ENCODE peak calls at places on chromosomes 12 and 14, in eight cellular contexts. K is right lobe of liver, D is fibroblast of mammary gland, R is fibroblast of villous mesenchyme, Y is lower leg skin, G is AG04449, Z is AG09309, E is cardiac fibroblast. P is an unnamed sample.

GRCh38 chr12:114921796-114922195 is 237.8 kb upstream of the TBX3 start:
- DNase-seq in R (no peak), Z (no peak), G (no peak), E (no peak), Y (no peak), K (no peak), D (peak), P (no peak)

GRCh38 chr12:128930591-128930990 is 77.3 kb downstream of the GLT1D1 start:
- DNase-seq in K (no peak), E (no peak), Z (no peak), G (no peak), Y (peak), D (no peak), R (no peak), P (no peak)

GRCh38 chr12:132281021-132281420 is 48.4 kb downstream of the GALNT9 start:
- DNase-seq in E (no peak), K (no peak), D (no peak), R (no peak), G (no peak), Y (no peak), Z (no peak), P (no peak)

GRCh38 chr12:54134850-54135249 is 53.9 kb downstream of the SMUG1 start:
- DNase-seq in K (no peak), Z (no peak), E (no peak), R (no peak), G (no peak), D (no peak), Y (no peak), P (peak)

GRCh38 chr12:41795910-41796309 is 348.8 kb downstream of the GXYLT1 start:
- DNase-seq in Z (no peak), Y (no peak), K (no peak), R (no peak), D (no peak), G (no peak), E (no peak), P (no peak)

GRCh38 chr14:33477752-33478151 is 473.1 kb downstream of the EGLN3 start:
- DNase-seq in Y (no peak), G (no peak), E (no peak), D (no peak), R (no peak), Z (no peak), K (no peak), P (no peak)

GRCh38 chr14:99261916-99262787 is 9.8 kb downstream of the BCL11B start:
- DNase-seq in K (no peak), D (no peak), Z (no peak), G (no peak), Y (no peak), R (no peak), E (no peak), P (no peak)

GRCh38 chr12:2733493-2734252 is 61.1 kb upstream of the FKBP4 start:
- DNase-seq in G (no peak), E (no peak), Y (no peak), R (no peak), K (no peak), D (no peak), Z (no peak), P (no peak)

GRCh38 chr14:20477211-20477876 is 8.1 kb downstream of the PNP start:
- DNase-seq in D (no peak), E (peak), K (peak), G (no peak), Z (no peak), Y (no peak), R (peak), P (no peak)

GRCh38 chr12:101590383-101590782 is 4.4 kb upstream of the MYBPC1 start:
- DNase-seq in D (no peak), Y (no peak), K (no peak), Z (no peak), R (no peak), E (no peak), G (no peak), P (no peak)

GRCh38 chr14:23566782-23567185 is 807 bp downstream of the AP1G2 start:
- DNase-seq in E (peak), K (no peak), D (no peak), R (no peak), G (no peak), Y (no peak), Z (no peak), P (peak)

GRCh38 chr12:32446306-32447119 is 47.2 kb downstream of the FGD4 start:
- DNase-seq in R (no peak), K (no peak), Z (no peak), D (no peak), Y (no peak), G (no peak), E (no peak), P (no peak)

GRCh38 chr12:119178544-119179334 is at the start of gene HSPB8:
- DNase-seq in K (peak), R (peak), D (peak), E (peak), Y (peak), G (peak), Z (no peak), P (peak)

GRCh38 chr14:59564356-59564755 is 12.3 kb downstream of the CCDC175 start:
- DNase-seq in Y (no peak), Z (no peak), E (no peak), R (no peak), K (no peak), D (no peak), G (no peak), P (no peak)

GRCh38 chr12:54051081-54051912 is 2.3 kb upstream of the HOXC4 start:
- DNase-seq in Z (no peak), R (no peak), G (no peak), E (no peak), K (no peak), D (peak), Y (no peak), P (no peak)

GRCh38 chr14:58129208-58129607 is 22.8 kb downstream of the ARMH4 start:
- DNase-seq in Y (no peak), Z (no peak), G (no peak), R (no peak), E (no peak), D (no peak), K (no peak), P (no peak)

GRCh38 chr12:96878704-96879103 is 28.4 kb upstream of the NEDD1 start:
- DNase-seq in R (peak), G (peak), Y (no peak), Z (peak), K (no peak), E (peak), D (peak), P (no peak)
- H3K4me3 ChIP-seq in R (no peak), G (no peak), Y (no peak), Z (no peak), K (no peak), E (no peak), D (no peak), P (no peak)

GRCh38 chr12:3744216-3744883 is 8.6 kb downstream of the CRACR2A start:
- DNase-seq in G (no peak), R (no peak), Y (peak), D (no peak), K (peak), E (no peak), Z (no peak), P (no peak)
- TF ChIP-seq CTCF in G (no peak), R (no peak), Y (no peak), D (no peak), K (no peak), E (no peak), Z (no peak), P (no peak)

GRCh38 chr12:46386877-46387629 is 14.5 kb upstream of the SLC38A2 start:
- DNase-seq in Z (no peak), K (no peak), Y (no peak), R (peak), G (no peak), E (peak), D (peak), P (no peak)
- H3K4me3 ChIP-seq in Z (no peak), K (no peak), Y (no peak), R (peak), G (peak), E (peak), D (peak), P (peak)

GRCh38 chr14:90571149-90571548 is 174.3 kb downstream of the CALM1 start:
- DNase-seq in K (no peak), D (no peak), G (no peak), Y (no peak), Z (no peak), E (no peak), R (no peak), P (no peak)
- TF ChIP-seq CTCF in K (no peak), D (no peak), G (no peak), Y (no peak), Z (no peak), E (no peak), R (no peak), P (no peak)

DNA sequence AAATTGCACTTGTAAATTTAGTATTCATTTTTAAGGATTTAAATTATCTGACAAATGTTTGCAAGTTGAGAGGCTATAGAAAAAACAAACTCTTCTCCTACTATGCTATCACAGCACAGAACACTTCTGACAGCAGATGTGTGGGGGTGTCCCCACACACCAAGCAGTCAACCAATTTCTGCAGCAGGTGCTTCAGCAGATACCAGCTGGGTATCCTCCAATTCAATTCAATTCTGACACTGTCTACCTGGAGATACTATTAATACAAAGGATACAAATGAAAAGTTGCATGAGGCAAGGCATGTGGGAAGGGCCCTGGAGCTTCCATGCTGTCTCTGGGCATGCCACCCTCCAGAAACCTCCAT is 35.1 kb downstream of the PCNX1 start:
- DNase-seq in Y (no peak), Z (no peak), G (no peak), D (no peak), E (no peak), R (no peak), K (no peak), P (no peak)
- H3K4me3 ChIP-seq in Y (no peak), Z (no peak), G (no peak), D (no peak), E (no peak), R (no peak), K (no peak), P (no peak)